ENCODE peak calls at places on chromosomes 13 and 19, in eight cellular contexts. Z, Y, S, P, K, A, T and M are unnamed samples.

GRCh38 chr13:34357435-34358232 is 539.7 kb downstream of the RFC3 start:
- ATAC-seq in Z (peak), Y (no peak), S (no peak), P (no peak), K (no peak), A (no peak), T (no peak), M (peak)

GRCh38 chr13:19957320-19958118 is 1.0 kb upstream of the ZMYM2 start:
- ATAC-seq in Z (peak), Y (peak), S (peak), P (peak), K (peak), A (peak), T (peak), M (peak)

GRCh38 chr19:40542197-40542859 is 34.3 kb upstream of the SHKBP1 start:
- ATAC-seq in Z (no peak), Y (no peak), S (peak), P (peak), K (no peak), A (no peak), T (peak), M (no peak)

GRCh38 chr19:18073197-18073596 is 13.5 kb downstream of the IL12RB1 start:
- ATAC-seq in Z (no peak), Y (no peak), S (no peak), P (no peak), K (no peak), A (no peak), T (no peak), M (no peak)

GRCh38 chr13:24491853-24492252 is 20.7 kb downstream of the PARP4 start:
- ATAC-seq in Z (no peak), Y (no peak), S (peak), P (no peak), K (no peak), A (no peak), T (peak), M (no peak)

GRCh38 chr19:33177417-33177976 is 16.6 kb upstream of the LRP3 start:
- ATAC-seq in Z (peak), Y (peak), S (no peak), P (peak), K (no peak), A (no peak), T (no peak), M (no peak)

GRCh38 chr19:2360876-2361232 is 789 bp downstream of the TMPRSS9 start:
- ATAC-seq in Z (no peak), Y (no peak), S (no peak), P (no peak), K (no peak), A (peak), T (no peak), M (no peak)

GRCh38 chr13:48299591-48299990 is 4.0 kb upstream of the RB1 start:
- ATAC-seq in Z (no peak), Y (no peak), S (no peak), P (no peak), K (no peak), A (no peak), T (no peak), M (no peak)

GRCh38 chr13:50783066-50783465 is 60.4 kb downstream of the DLEU7 start:
- ATAC-seq in Z (no peak), Y (no peak), S (no peak), P (no peak), K (no peak), A (no peak), T (no peak), M (no peak)

GRCh38 chr13:85969331-85969730 is 170.1 kb upstream of the SLITRK6 start:
- ATAC-seq in Z (no peak), Y (no peak), S (no peak), P (no peak), K (no peak), A (no peak), T (no peak), M (no peak)